ENCODE peak calls at places on chromosomes 5 and 9, in six cellular contexts. S is mammary epithelial cell; B is left ventricle myocardium inferior; A is endothelial cell of umbilical vein; C is CD4-positive, alpha-beta memory T cell; U is body of pancreas. N is an unnamed sample. For H3K36me3, the result is how much of the 10 kb centered on the place peaks cover.

GRCh38 chr9:33388110-33388994 is 14.0 kb downstream of the AQP7 start:
- DNase-seq in S (no peak), B (no peak), A (no peak), C (no peak), U (peak), N (no peak)

GRCh38 chr9:79131876-79132377 is 439.8 kb upstream of the TLE4 start:
- DNase-seq in S (no peak), B (no peak), A (no peak), C (no peak), U (no peak), N (no peak)

GRCh38 chr5:83714780-83715179 is 5.9 kb downstream of the HAPLN1 start:
- DNase-seq in S (no peak), B (no peak), A (no peak), C (no peak), U (no peak), N (no peak)

GRCh38 chr9:112532427-112532826 is 45.8 kb downstream of the KIAA1958 start:
- DNase-seq in S (no peak), B (no peak), A (no peak), C (no peak), U (peak), N (no peak)

GRCh38 chr5:177431317-177432142 is 5.1 kb downstream of the GRK6 start:
- DNase-seq in S (no peak), B (peak), A (no peak), C (peak), U (no peak), N (peak)

GRCh38 chr5:142280066-142281011 is 44.5 kb downstream of the SPRY4 start:
- DNase-seq in S (no peak), B (peak), A (peak), C (no peak), U (peak), N (peak)

GRCh38 chr9:133768859-133769510 is 30.8 kb upstream of the SARDH start:
- DNase-seq in S (no peak), B (no peak), A (no peak), C (no peak), U (peak), N (peak)

GRCh38 chr5:101942321-101942882 is 353.7 kb downstream of the SLCO4C1 start:
- DNase-seq in S (peak), B (no peak), A (peak), C (peak), U (peak), N (no peak)

GRCh38 chr5:180648658-180649296 is 623 bp downstream of the FLT4 start:
- DNase-seq in S (no peak), B (peak), A (no peak), C (no peak), U (no peak), N (no peak)

GRCh38 chr9:15311607-15312006 is 4.6 kb upstream of the TTC39B start:
- DNase-seq in S (no peak), B (no peak), A (peak), C (no peak), U (no peak), N (no peak)

GRCh38 chr9:128470560-128470959 is 14.8 kb downstream of the ODF2 start:
- DNase-seq in S (no peak), B (no peak), A (no peak), C (no peak), U (no peak), N (no peak)

GRCh38 chr5:137753227-137753985 is 757 bp downstream of the HNRNPA0 start:
- DNase-seq in S (no peak), B (peak), A (no peak), C (peak), U (peak), N (peak)

GRCh38 chr5:132100672-132101261 is 27.2 kb downstream of the CSF2 start:
- DNase-seq in S (peak), B (no peak), A (no peak), C (peak), U (no peak), N (no peak)

GRCh38 chr5:67050125-67050524 is 146.5 kb downstream of the CD180 start:
- DNase-seq in S (no peak), B (no peak), A (no peak), C (no peak), U (no peak), N (no peak)

DNA sequence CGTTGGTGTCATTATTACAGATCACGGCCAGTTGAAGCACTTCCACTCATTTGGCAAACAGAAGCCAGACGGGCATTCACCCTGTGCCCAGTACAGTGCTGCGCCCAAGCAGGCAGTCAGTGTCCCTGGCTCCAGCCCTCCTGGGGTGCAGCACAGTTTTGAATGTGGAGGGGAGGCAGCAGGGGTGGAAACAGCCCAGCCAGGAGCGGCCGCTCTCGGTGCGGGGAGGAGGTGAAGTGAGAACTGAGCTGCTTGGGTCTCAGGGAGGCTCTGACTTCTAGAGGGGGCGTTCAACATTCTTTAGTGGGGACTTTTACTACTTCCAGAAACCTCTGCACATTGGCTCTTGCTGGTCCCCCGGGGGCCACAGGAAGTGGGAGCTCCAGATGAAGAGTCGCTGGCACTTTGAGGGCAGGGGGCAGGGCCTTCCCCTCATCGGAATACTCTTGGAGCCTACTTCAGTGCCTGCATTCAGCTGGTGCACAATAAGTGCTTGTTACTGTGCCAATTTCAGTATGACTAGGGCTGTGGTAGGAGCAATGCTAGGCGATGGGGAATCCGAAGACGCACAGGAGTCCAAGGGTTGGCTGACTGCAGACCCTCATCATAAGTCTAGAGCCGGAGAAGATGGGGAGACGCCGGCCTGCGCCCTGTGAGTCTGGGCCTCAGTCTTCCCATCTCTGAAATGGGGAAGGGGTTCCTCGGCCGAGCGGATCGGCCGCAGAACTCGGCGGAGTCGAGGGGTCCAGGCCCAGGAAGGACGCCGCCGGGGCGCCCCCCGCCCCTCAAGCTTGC is 482 bp upstream of the NEK6 start:
- DNase-seq in S (peak), B (no peak), A (peak), C (no peak), U (no peak), N (peak)
- H3K27ac ChIP-seq in S (no peak), B (peak), A (no peak), C (no peak), U (peak), N (no peak)

GRCh38 chr5:36156619-36157018 is 4.7 kb downstream of the SKP2 start:
- DNase-seq in S (no peak), B (no peak), A (no peak), C (no peak), U (no peak), N (no peak)

GRCh38 chr5:36156124-36156601 is 4.3 kb downstream of the SKP2 start:
- DNase-seq in S (peak), B (no peak), A (no peak), C (no peak), U (no peak), N (no peak)

GRCh38 chr5:36153727-36154126 is 1.8 kb downstream of the SKP2 start:
- DNase-seq in S (no peak), B (no peak), A (no peak), C (no peak), U (no peak), N (no peak)

GRCh38 chr5:36153299-36153677 is 1.4 kb downstream of the SKP2 start:
- DNase-seq in S (no peak), B (no peak), A (no peak), C (no peak), U (no peak), N (no peak)

GRCh38 chr5:36155291-36155690 is 3.4 kb downstream of the SKP2 start:
- DNase-seq in S (no peak), B (no peak), A (no peak), C (no peak), U (no peak), N (no peak)
- H3K36me3 ChIP-seq in S (under half), B (under half), A (under half), C (under half), U (under half), N (under half)

GRCh38 chr9:113566712-113567071 is 103.2 kb downstream of the RGS3 start:
- DNase-seq in S (peak), B (no peak), A (no peak), C (no peak), U (no peak), N (peak)
- H3K27ac ChIP-seq in S (peak), B (peak), A (no peak), C (no peak), U (peak), N (peak)

GRCh38 chr9:98078895-98079294 is 22.4 kb downstream of the NANS start:
- DNase-seq in S (no peak), B (no peak), A (no peak), C (no peak), U (no peak), N (no peak)

GRCh38 chr9:98081477-98082219 is 25.1 kb downstream of the NANS start:
- DNase-seq in S (peak), B (no peak), A (peak), C (no peak), U (peak), N (no peak)

GRCh38 chr9:98083059-98083458 is 26.5 kb downstream of the NANS start:
- DNase-seq in S (no peak), B (no peak), A (peak), C (no peak), U (no peak), N (no peak)

GRCh38 chr9:98080780-98081179 is 24.2 kb downstream of the NANS start:
- DNase-seq in S (no peak), B (no peak), A (no peak), C (no peak), U (no peak), N (no peak)

GRCh38 chr9:98080346-98080745 is 23.8 kb downstream of the NANS start:
- DNase-seq in S (no peak), B (no peak), A (no peak), C (no peak), U (no peak), N (no peak)
- H3K36me3 ChIP-seq in S (under half), B (half or more), A (under half), C (under half), U (under half), N (under half)

GRCh38 chr5:153658606-153659005 is 168.1 kb downstream of the GRIA1 start:
- DNase-seq in S (no peak), B (no peak), A (no peak), C (no peak), U (no peak), N (no peak)
- H3K27ac ChIP-seq in S (no peak), B (no peak), A (no peak), C (no peak), U (no peak), N (no peak)